ENCODE peak calls at places on chromosomes 7 and 10, in four cellular contexts. U, K, E and C are unnamed samples.

GRCh38 chr10:125024496-125025234 is 82.7 kb downstream of the ZRANB1 start:
- DNase-seq in U (no peak), K (no peak), E (no peak), C (peak; percentile 82)

GRCh38 chr7:37031571-37032257 is 307.4 kb upstream of the AOAH start:
- DNase-seq in U (peak; percentile 99), K (peak; percentile 64), E (peak; percentile 68), C (no peak)

GRCh38 chr7:129561677-129562424 is 49.7 kb upstream of the NRF1 start:
- DNase-seq in U (no peak), K (peak; percentile 49), E (peak; percentile 50), C (no peak)

GRCh38 chr7:66421830-66422229 is 206.9 kb upstream of the KCTD7 start:
- DNase-seq in U (no peak), K (peak; percentile 22), E (no peak), C (no peak)

GRCh38 chr10:29734980-29735627 is 100.3 kb upstream of the SVIL start:
- DNase-seq in U (peak; percentile 66), K (peak; percentile 68), E (peak; percentile 42), C (no peak)

GRCh38 chr10:1963341-1963740 is 226.0 kb upstream of the ADARB2 start:
- DNase-seq in U (no peak), K (no peak), E (no peak), C (no peak)

GRCh38 chr10:11378835-11379234 is 232.6 kb downstream of the USP6NL start:
- DNase-seq in U (no peak), K (no peak), E (no peak), C (no peak)

GRCh38 chr7:79778786-79779382 is 325.4 kb upstream of the MAGI2 start:
- DNase-seq in U (peak; percentile 91), K (no peak), E (no peak), C (no peak)

GRCh38 chr10:71059943-71060342 is 152.4 kb upstream of the UNC5B start:
- DNase-seq in U (no peak), K (no peak), E (no peak), C (no peak)

GRCh38 chr10:101693701-101694055 is 1.3 kb downstream of the FBXW4 start:
- DNase-seq in U (peak; percentile 80), K (no peak), E (no peak), C (peak; percentile 63)

GRCh38 chr10:99236627-99237309 is 1.1 kb upstream of the HPSE2 start:
- DNase-seq in U (no peak), K (peak; percentile 52), E (peak; percentile 52), C (no peak)

DNA sequence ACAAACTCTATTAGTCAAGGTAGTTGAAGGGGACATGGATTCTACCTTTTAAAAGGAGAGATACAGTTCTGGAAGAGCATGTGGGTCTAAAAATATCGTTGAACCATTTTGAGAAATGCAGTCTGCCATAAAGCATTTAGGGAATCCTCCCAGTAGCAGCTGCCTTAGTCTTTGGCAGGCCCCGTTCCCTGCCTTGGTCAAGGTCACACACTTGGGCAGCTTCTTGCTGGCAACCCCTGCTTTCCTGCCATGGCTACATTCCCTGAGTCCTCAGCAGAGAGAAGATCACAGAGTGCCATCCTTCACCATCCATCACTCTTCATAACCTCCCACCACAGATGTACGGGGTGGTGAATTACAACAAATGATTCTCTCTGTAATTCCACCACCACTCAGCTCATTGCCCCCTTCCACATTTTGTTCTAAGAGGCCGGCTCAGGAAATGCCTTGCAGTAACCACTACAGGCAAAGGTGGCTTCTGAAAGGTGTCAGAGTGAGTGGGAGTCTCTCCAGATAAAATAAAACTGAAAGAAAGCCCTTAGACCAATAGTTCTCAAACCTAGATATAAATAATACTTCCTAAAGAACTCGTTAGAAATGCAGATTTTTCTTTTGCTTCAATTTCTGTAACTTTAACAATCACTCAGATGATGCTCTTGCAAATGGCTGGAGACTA is 121.4 kb upstream of the STK17A start:
- DNase-seq in U (no peak), K (no peak), E (no peak), C (no peak)
- H2AFZ ChIP-seq in U (no peak overlapping the region), K (no peak overlapping the region), E (no peak overlapping the region), C (no peak overlapping the region)

GRCh38 chr10:67612577-67613537 is 83.1 kb downstream of the CTNNA3 start:
- DNase-seq in U (peak; percentile 63), K (no peak), E (no peak), C (no peak)
- H3K4me2 ChIP-seq in U (peak overlapping the region; percentile 19), K (no peak overlapping the region), E (no peak overlapping the region), C (no peak overlapping the region)

GRCh38 chr10:35133586-35133985 is 6.9 kb downstream of the CREM start:
- DNase-seq in U (no peak), K (no peak), E (no peak), C (peak; percentile 14)

GRCh38 chr10:35129185-35129674 is 2.6 kb downstream of the CREM start:
- DNase-seq in U (peak; percentile 8), K (no peak), E (no peak), C (no peak)

GRCh38 chr10:35135861-35136260 is 9.2 kb downstream of the CREM start:
- DNase-seq in U (peak; percentile 42), K (no peak), E (no peak), C (peak; percentile 53)

GRCh38 chr10:35130588-35131146 is 4.0 kb downstream of the CREM start:
- DNase-seq in U (no peak), K (no peak), E (no peak), C (peak; percentile 40)

GRCh38 chr10:35132727-35133126 is 6.1 kb downstream of the CREM start:
- DNase-seq in U (no peak), K (no peak), E (no peak), C (peak; percentile 5)
- H3K4me1 ChIP-seq in U (peaks cover 24% of the 10 kb centered on the region), K (peaks cover 11% of the 10 kb centered on the region), E (no peaks in the 10 kb centered on the region), C (peaks cover 37% of the 10 kb centered on the region)

GRCh38 chr7:115749924-115750323 is 280.6 kb downstream of the TFEC start:
- DNase-seq in U (no peak), K (no peak), E (no peak), C (no peak)
- H2AFZ ChIP-seq in U (no peak overlapping the region), K (peak overlapping the region; percentile 8), E (no peak overlapping the region), C (no peak overlapping the region)

DNA sequence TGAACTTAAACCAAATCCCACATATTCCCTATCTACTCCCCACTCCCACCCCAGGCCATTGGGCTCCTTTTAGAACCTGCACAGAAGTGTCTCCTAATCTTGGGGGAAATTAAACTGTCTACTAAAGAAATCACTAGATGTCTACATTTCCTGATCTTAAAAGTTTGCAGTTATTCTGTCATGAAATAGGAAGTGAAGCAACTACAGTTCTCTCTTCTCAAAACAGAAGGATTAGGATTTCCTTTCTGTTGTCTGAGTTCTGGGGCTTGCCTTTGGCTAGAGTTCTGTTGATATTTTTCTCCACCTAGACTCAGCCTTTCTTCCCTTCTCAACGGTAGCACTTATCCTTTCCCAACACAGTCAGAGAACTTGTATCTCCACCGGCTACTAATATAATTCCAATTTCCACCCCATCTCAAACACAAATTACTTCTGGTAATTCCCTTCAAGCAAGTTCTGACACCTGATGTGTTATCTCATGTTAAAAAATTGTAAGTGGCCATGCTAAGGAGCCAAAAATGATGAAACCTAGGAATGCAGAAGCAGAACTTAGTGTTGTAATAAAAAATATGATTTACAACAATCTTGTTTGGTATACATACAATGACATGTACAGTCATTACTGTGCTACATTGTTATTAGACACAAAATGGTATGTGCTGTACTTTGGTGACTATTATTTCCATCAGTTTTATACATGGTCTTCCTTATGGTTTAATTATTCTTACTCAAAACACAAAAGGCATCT is 12.1 kb downstream of the OR9A4 start:
- DNase-seq in U (no peak), K (no peak), E (no peak), C (no peak)
- H3K4me2 ChIP-seq in U (no peak overlapping the region), K (no peak overlapping the region), E (no peak overlapping the region), C (no peak overlapping the region)

DNA sequence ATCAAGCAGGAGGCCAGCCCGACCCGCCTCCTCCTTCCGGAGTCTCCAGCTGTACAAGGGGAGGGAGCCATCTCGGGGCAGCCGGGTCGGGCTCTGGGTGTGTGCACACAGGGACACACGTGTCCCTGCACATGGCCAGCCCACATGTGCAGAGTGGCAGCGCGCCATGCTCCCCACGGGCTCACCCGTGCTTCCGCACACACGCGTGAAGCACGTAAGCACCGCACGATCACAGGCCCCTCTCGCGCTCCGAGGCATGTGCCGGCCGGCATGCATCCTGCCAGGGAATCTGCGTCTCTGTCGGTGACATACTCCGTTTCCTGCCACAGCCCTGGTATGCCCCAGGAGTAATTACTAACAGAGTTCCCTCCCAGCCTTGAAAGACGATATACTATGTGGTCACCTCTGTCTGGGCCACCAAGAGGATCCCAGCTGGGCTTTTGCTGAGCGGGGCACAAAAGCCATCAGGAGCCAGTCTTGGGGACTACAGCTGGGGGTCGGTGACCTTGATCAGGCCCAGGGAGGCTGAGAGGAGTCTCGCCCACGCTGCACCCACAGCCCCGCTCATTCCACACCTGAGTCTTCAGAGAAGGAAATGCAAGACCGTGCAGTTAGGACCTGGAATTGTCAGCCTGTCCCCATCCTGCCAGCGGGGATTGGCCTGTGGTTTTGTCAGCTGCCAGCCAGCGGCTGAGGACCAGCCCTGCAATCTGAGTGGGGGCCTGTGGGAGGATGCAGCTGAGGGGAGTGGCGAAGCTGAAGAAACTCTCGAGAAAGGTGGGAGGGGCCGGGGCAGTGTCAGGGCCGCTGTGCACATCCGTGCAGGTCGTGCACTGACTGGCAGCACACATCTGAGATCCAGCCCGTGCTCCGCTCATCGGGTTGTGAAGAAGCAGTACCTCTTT is 11.0 kb upstream of the LFNG start:
- DNase-seq in U (peak; percentile 92), K (no peak), E (no peak), C (no peak)
- H3K4me1 ChIP-seq in U (peaks cover 7% of the 10 kb centered on the region), K (no peaks in the 10 kb centered on the region), E (no peaks in the 10 kb centered on the region), C (peaks cover 12% of the 10 kb centered on the region)

GRCh38 chr7:11811709-11812108 is 20.3 kb downstream of the THSD7A start:
- DNase-seq in U (no peak), K (no peak), E (no peak), C (no peak)

GRCh38 chr7:11807000-11807399 is 25.0 kb downstream of the THSD7A start:
- DNase-seq in U (no peak), K (no peak), E (no peak), C (no peak)

DNA sequence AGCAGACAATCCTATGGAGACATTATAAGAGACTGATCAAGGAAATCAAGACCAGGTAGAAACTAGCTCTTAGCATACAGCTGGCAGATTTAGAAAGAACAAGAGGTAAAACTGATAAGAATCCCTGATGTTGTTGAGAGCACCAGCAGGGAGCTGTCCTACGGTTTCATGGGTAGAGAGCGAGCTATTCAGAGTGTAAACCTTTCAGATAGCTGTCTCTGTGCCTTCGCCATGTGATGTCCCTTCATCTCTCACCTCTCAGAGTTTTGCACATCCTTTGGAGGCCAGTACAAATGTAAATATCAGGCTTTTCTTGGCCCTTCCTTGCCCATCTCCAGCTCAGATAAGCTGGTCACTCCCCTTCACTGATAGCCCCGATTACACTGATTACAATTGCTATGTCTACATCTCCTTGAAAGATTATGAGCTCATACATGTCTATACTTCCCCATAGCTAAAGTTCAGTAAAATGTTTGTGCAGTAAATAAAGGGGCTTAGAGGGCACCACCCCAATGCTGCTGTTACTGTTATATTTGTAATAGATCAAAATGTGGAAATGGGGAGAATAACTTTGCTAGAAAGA is 21.9 kb downstream of the THSD7A start:
- DNase-seq in U (no peak), K (peak; percentile 17), E (no peak), C (no peak)
- H2AFZ ChIP-seq in U (no peak overlapping the region), K (no peak overlapping the region), E (no peak overlapping the region), C (no peak overlapping the region)